ENCODE peak calls at places on chromosome 19, in four cellular contexts. One of them, this sample, is unnamed.

GRCh38 chr19:55579766-55580621 is 654 bp downstream of the ZNF579 start:
- DNase-seq in fibroblast of lung: peak; percentile 49
- DNase-seq in thoracic aorta: no peak
- DNase-seq in H1: peak; percentile 60
- DNase-seq in this sample: no peak

GRCh38 chr19:49497047-49497789 is 984 bp downstream of the RPS11 start:
- DNase-seq in fibroblast of lung: peak; percentile 65
- DNase-seq in thoracic aorta: no peak
- DNase-seq in H1: no peak
- DNase-seq in this sample: no peak

GRCh38 chr19:14516048-14516534 is 2.1 kb downstream of the DNAJB1 start:
- DNase-seq in fibroblast of lung: no peak
- DNase-seq in thoracic aorta: no peak
- DNase-seq in H1: no peak
- DNase-seq in this sample: no peak

GRCh38 chr19:40831502-40832430 is 18.5 kb downstream of the CYP2A6 start:
- DNase-seq in fibroblast of lung: peak; percentile 100
- DNase-seq in thoracic aorta: no peak
- DNase-seq in H1: no peak
- DNase-seq in this sample: peak; percentile 81

GRCh38 chr19:4722671-4723464 is 774 bp downstream of the DPP9 start:
- DNase-seq in fibroblast of lung: peak; percentile 78
- DNase-seq in thoracic aorta: no peak
- DNase-seq in H1: no peak
- DNase-seq in this sample: no peak

GRCh38 chr19:40771101-40771539 is 4.2 kb upstream of the MIA start:
- DNase-seq in fibroblast of lung: no peak
- DNase-seq in thoracic aorta: no peak
- DNase-seq in H1: no peak
- DNase-seq in this sample: no peak

GRCh38 chr19:13712767-13713201 is 51.5 kb upstream of the MRI1 start:
- DNase-seq in fibroblast of lung: no peak
- DNase-seq in thoracic aorta: no peak
- DNase-seq in H1: no peak
- DNase-seq in this sample: no peak

GRCh38 chr19:6693681-6694080 is 23.7 kb upstream of the TNFSF14 start:
- DNase-seq in fibroblast of lung: no peak
- DNase-seq in thoracic aorta: no peak
- DNase-seq in H1: no peak
- DNase-seq in this sample: no peak

GRCh38 chr19:32373614-32374295 is 28.3 kb downstream of the ZNF507 start:
- DNase-seq in fibroblast of lung: peak; percentile 99
- DNase-seq in thoracic aorta: peak; percentile 15
- DNase-seq in H1: no peak
- DNase-seq in this sample: peak; percentile 92

GRCh38 chr19:6528544-6529121 is 2.2 kb upstream of the TNFSF9 start:
- DNase-seq in fibroblast of lung: no peak
- DNase-seq in thoracic aorta: no peak
- DNase-seq in H1: no peak
- DNase-seq in this sample: no peak

GRCh38 chr19:4911786-4912672 is 2.7 kb downstream of the UHRF1 start:
- DNase-seq in fibroblast of lung: peak; percentile 100
- DNase-seq in thoracic aorta: peak; percentile 82
- DNase-seq in H1: peak; percentile 80
- DNase-seq in this sample: peak; percentile 95

GRCh38 chr19:42111811-42112210 is 20.4 kb downstream of the POU2F2 start:
- DNase-seq in fibroblast of lung: no peak
- DNase-seq in thoracic aorta: no peak
- DNase-seq in H1: no peak
- DNase-seq in this sample: no peak

GRCh38 chr19:24059572-24060295 is 27.3 kb upstream of the ZNF254 start:
- DNase-seq in fibroblast of lung: no peak
- DNase-seq in thoracic aorta: no peak
- DNase-seq in H1: no peak
- DNase-seq in this sample: no peak

GRCh38 chr19:31969110-31969509 is 376.3 kb upstream of the ZNF507 start:
- DNase-seq in fibroblast of lung: no peak
- DNase-seq in thoracic aorta: no peak
- DNase-seq in H1: no peak
- DNase-seq in this sample: no peak

GRCh38 chr19:12880551-12881171 is 588 bp downstream of the DNASE2 start:
- DNase-seq in fibroblast of lung: peak; percentile 17
- DNase-seq in thoracic aorta: no peak
- DNase-seq in H1: no peak
- DNase-seq in this sample: no peak

GRCh38 chr19:54325194-54325621 is 12.2 kb upstream of the LILRA5 start:
- DNase-seq in fibroblast of lung: peak; percentile 33
- DNase-seq in thoracic aorta: no peak
- DNase-seq in H1: peak; percentile 65
- DNase-seq in this sample: no peak

GRCh38 chr19:35975608-35976214 is 19.3 kb upstream of the SDHAF1 start:
- DNase-seq in fibroblast of lung: peak; percentile 21
- DNase-seq in thoracic aorta: no peak
- DNase-seq in H1: peak; percentile 57
- DNase-seq in this sample: no peak

GRCh38 chr19:31149306-31149975 is 199.8 kb downstream of the TSHZ3 start:
- DNase-seq in fibroblast of lung: no peak
- DNase-seq in thoracic aorta: no peak
- DNase-seq in H1: no peak
- DNase-seq in this sample: no peak

GRCh38 chr19:44741841-44742352 is 6.6 kb upstream of the BCL3 start:
- DNase-seq in fibroblast of lung: peak; percentile 100
- DNase-seq in thoracic aorta: peak; percentile 96
- DNase-seq in H1: no peak
- DNase-seq in this sample: peak; percentile 99

GRCh38 chr19:38389101-38389925 is 816 bp downstream of the SPRED3 start:
- DNase-seq in fibroblast of lung: peak; percentile 75
- DNase-seq in thoracic aorta: peak; percentile 46
- DNase-seq in H1: peak; percentile 54
- DNase-seq in this sample: no peak

GRCh38 chr19:5567360-5567970 is at the start of gene TINCR:
- DNase-seq in fibroblast of lung: no peak
- DNase-seq in thoracic aorta: no peak
- DNase-seq in H1: peak; percentile 82
- DNase-seq in this sample: no peak

GRCh38 chr19:46604781-46605355 is 3.7 kb downstream of the CALM3 start:
- DNase-seq in fibroblast of lung: no peak
- DNase-seq in thoracic aorta: no peak
- DNase-seq in H1: no peak
- DNase-seq in this sample: no peak

GRCh38 chr19:1433119-1434039 is 4.8 kb upstream of the RPS15 start:
- DNase-seq in fibroblast of lung: no peak
- DNase-seq in thoracic aorta: no peak
- DNase-seq in H1: no peak
- DNase-seq in this sample: no peak

GRCh38 chr19:35344511-35345031 is 3.1 kb upstream of the FFAR1 start:
- DNase-seq in fibroblast of lung: no peak
- DNase-seq in thoracic aorta: no peak
- DNase-seq in H1: peak; percentile 35
- DNase-seq in this sample: no peak

GRCh38 chr19:7718668-7719067 is 13.2 kb downstream of the CLEC4G start:
- DNase-seq in fibroblast of lung: no peak
- DNase-seq in thoracic aorta: no peak
- DNase-seq in H1: no peak
- DNase-seq in this sample: no peak

GRCh38 chr19:7710616-7711015 is 8.7 kb upstream of the FCER2 start:
- DNase-seq in fibroblast of lung: no peak
- DNase-seq in thoracic aorta: no peak
- DNase-seq in H1: no peak
- DNase-seq in this sample: no peak

GRCh38 chr19:7716762-7717161 is 14.8 kb upstream of the FCER2 start:
- DNase-seq in fibroblast of lung: no peak
- DNase-seq in thoracic aorta: no peak
- DNase-seq in H1: no peak
- DNase-seq in this sample: no peak

GRCh38 chr19:7720351-7720750 is 11.6 kb downstream of the CLEC4G start:
- DNase-seq in fibroblast of lung: no peak
- DNase-seq in thoracic aorta: no peak
- DNase-seq in H1: no peak
- DNase-seq in this sample: no peak

DNA sequence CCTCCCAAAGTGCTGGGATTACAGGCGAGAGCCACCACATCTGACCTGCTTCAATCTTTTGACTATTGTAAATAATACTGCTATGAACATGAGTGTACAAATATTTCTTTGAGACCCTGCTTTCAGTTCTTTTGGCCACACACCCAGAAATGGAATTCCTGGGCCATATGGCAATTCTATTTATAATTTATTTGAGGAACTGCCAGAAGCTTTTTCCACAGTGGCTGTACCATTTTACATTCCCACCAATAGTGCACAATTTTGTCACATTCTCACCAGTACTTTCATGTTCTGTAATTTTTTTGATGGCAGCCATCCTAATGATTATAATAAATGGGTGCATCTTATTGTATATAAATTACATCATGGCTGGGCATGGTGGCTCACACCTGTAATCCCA is 13.7 kb upstream of the FCER2 start:
- DNase-seq in fibroblast of lung: no peak
- DNase-seq in thoracic aorta: no peak
- DNase-seq in H1: no peak
- DNase-seq in this sample: no peak
- TF ChIP-seq CTCF in fibroblast of lung: no peak
- TF ChIP-seq CTCF in thoracic aorta: no peak
- TF ChIP-seq CTCF in H1: no peak
- TF ChIP-seq CTCF in this sample: no peak

GRCh38 chr19:50969413-50969760 is at the start of gene KLK6:
- DNase-seq in fibroblast of lung: no peak
- DNase-seq in thoracic aorta: no peak
- DNase-seq in H1: no peak
- DNase-seq in this sample: no peak
- H3K4me3 ChIP-seq in fibroblast of lung: no peak within 1 kb of the TSS
- H3K4me3 ChIP-seq in thoracic aorta: no peak within 1 kb of the TSS
- H3K4me3 ChIP-seq in H1: no peak within 1 kb of the TSS
- H3K4me3 ChIP-seq in this sample: no peak within 1 kb of the TSS

GRCh38 chr19:16200776-16201391 is 3.2 kb downstream of the AP1M1 start:
- DNase-seq in fibroblast of lung: no peak
- DNase-seq in thoracic aorta: no peak
- DNase-seq in H1: no peak
- DNase-seq in this sample: no peak
- TF ChIP-seq CTCF in fibroblast of lung: no peak
- TF ChIP-seq CTCF in thoracic aorta: no peak
- TF ChIP-seq CTCF in H1: no peak
- TF ChIP-seq CTCF in this sample: no peak

DNA sequence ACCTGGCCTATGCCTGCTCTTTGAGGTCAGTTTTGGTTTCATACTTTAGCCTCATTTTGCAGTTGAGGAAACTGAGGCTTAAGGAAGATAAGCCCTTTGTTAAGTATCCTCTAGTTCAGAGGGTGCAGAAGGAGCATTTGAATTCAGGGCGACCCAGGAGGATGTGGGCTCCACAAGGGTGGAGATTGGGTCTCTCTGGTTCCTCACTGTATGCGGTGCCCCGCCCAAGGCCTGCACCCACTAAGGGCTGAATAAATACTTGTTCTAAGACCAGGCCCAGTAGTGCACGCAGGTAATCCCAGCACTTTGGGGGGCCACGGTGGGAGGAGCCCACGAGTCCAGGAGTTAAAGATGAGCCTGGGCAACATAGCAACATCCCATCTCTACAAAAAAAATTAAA is 768 bp upstream of the SLC44A2 start:
- DNase-seq in fibroblast of lung: no peak
- DNase-seq in thoracic aorta: no peak
- DNase-seq in H1: no peak
- DNase-seq in this sample: no peak
- H3K4me3 ChIP-seq in fibroblast of lung: no peak overlapping the region
- H3K4me3 ChIP-seq in thoracic aorta: peak overlapping the region; percentile 73
- H3K4me3 ChIP-seq in H1: no peak overlapping the region
- H3K4me3 ChIP-seq in this sample: no peak overlapping the region

This sample was measured in retinal pigment epithelial cell.